ENCODE peak calls at places on chromosome 2, in eight cellular contexts. X is effector memory CD8-positive, alpha-beta T cell; Q is posterior cingulate gyrus; G is stimulated activated CD4-positive, alpha-beta T cell treated with anti-CD3 and anti-CD28 coated beads, Interleukin-4, amount 100 ng/mL, for 48 hours; O is nephron progenitor cell; U is Caki2; B is activated effector memory CD4-positive, alpha-beta T cell treated with anti-CD3 and anti-CD28 coated beads, Interleukin-2, amount 50 U/mL, for 16 hours; F is progenitor cell of endocrine pancreas. H is an unnamed sample.

GRCh38 chr2:184113691-184114403 is 484.5 kb upstream of the ZNF804A start:
- DNase-seq in O (no peak), B (no peak), F (no peak), U (peak; percentile 7), X (no peak), Q (no peak), G (no peak), H (no peak)

GRCh38 chr2:8412586-8412985 is 269.3 kb upstream of the ID2 start:
- DNase-seq in O (no peak), G (no peak), F (no peak), X (no peak), Q (no peak), U (no peak), B (no peak), H (no peak)

GRCh38 chr2:239991689-239992314 is 33.3 kb downstream of the NDUFA10 start:
- DNase-seq in B (no peak), Q (no peak), F (no peak), O (peak; percentile 13), U (peak; percentile 11), X (peak; percentile 9), G (no peak), H (peak; percentile 40)

GRCh38 chr2:18971069-18971378 is 381.7 kb upstream of the NT5C1B start:
- DNase-seq in F (no peak), G (no peak), O (no peak), U (no peak), X (no peak), Q (no peak), B (no peak), H (no peak)

GRCh38 chr2:191065785-191066184 is 51.8 kb upstream of the STAT1 start:
- DNase-seq in O (no peak), Q (no peak), U (no peak), B (no peak), G (no peak), X (no peak), F (no peak), H (no peak)

GRCh38 chr2:66587216-66587615 is 152.3 kb downstream of the MEIS1 start:
- DNase-seq in F (no peak), G (no peak), O (no peak), X (no peak), U (no peak), B (no peak), Q (no peak), H (peak; percentile 14)

GRCh38 chr2:148900350-148900749 is 25.3 kb downstream of the KIF5C start:
- DNase-seq in Q (no peak), G (no peak), F (no peak), U (no peak), O (no peak), X (no peak), B (no peak), H (no peak)

GRCh38 chr2:216083464-216084279 is 2.0 kb downstream of the TMEM169 start:
- DNase-seq in F (no peak), X (no peak), G (no peak), U (peak; percentile 88), O (peak; percentile 63), B (no peak), Q (no peak), H (peak; percentile 93)

GRCh38 chr2:229901819-229902218 is 20.0 kb downstream of the TRIP12 start:
- DNase-seq in U (peak; percentile 23), B (no peak), X (no peak), O (no peak), G (no peak), Q (no peak), F (no peak), H (peak; percentile 50)

GRCh38 chr2:50111067-50111466 is 920.9 kb downstream of the NRXN1 start:
- DNase-seq in U (no peak), F (no peak), B (no peak), X (no peak), G (no peak), O (no peak), Q (no peak), H (no peak)

GRCh38 chr2:20667151-20667530 is 197 bp downstream of the GDF7 start:
- DNase-seq in G (no peak), Q (no peak), O (peak; percentile 47), U (no peak), X (no peak), F (no peak), B (no peak), H (no peak)

GRCh38 chr2:85433511-85434089 is 15.1 kb downstream of the SH2D6 start:
- DNase-seq in F (no peak), U (peak; percentile 54), X (no peak), G (no peak), Q (peak; percentile 81), O (no peak), B (no peak), H (no peak)

GRCh38 chr2:19073522-19073921 is 284.9 kb downstream of the OSR1 start:
- DNase-seq in F (no peak), G (no peak), O (peak; percentile 47), X (no peak), U (peak; percentile 71), B (no peak), Q (no peak), H (peak; percentile 70)

GRCh38 chr2:105917216-105917615 is 172.5 kb downstream of the NCK2 start:
- DNase-seq in U (no peak), F (no peak), B (no peak), X (no peak), G (no peak), Q (no peak), O (no peak), H (no peak)

GRCh38 chr2:174840436-174840835 is 76.2 kb upstream of the CHRNA1 start:
- DNase-seq in B (no peak), Q (no peak), G (no peak), X (no peak), U (no peak), O (no peak), F (no peak), H (no peak)

GRCh38 chr2:69770193-69770702 is 28.3 kb downstream of the ANXA4 start:
- DNase-seq in O (no peak), X (no peak), U (peak; percentile 87), F (no peak), G (no peak), Q (no peak), B (no peak), H (peak; percentile 72)

GRCh38 chr2:12397861-12398260 is 318.9 kb upstream of the TRIB2 start:
- DNase-seq in B (no peak), Q (no peak), O (no peak), X (no peak), F (no peak), G (no peak), U (no peak), H (no peak)

GRCh38 chr2:181189932-181190331 is 209.5 kb downstream of the UBE2E3 start:
- DNase-seq in B (no peak), G (no peak), F (no peak), X (no peak), U (no peak), Q (no peak), O (no peak), H (no peak)

GRCh38 chr2:151945186-151945585 is 117.0 kb upstream of the ARL5A start:
- DNase-seq in Q (no peak), B (no peak), G (no peak), X (no peak), U (no peak), O (no peak), F (no peak), H (no peak)

GRCh38 chr2:74436804-74437695 is 4.7 kb downstream of the RTKN start:
- DNase-seq in U (no peak), F (no peak), B (no peak), O (no peak), G (no peak), X (no peak), Q (no peak), H (no peak)

GRCh38 chr2:28025116-28025515 is 134.6 kb downstream of the BABAM2 start:
- DNase-seq in Q (no peak), U (no peak), B (no peak), G (no peak), F (no peak), X (no peak), O (no peak), H (no peak)

GRCh38 chr2:159968282-159968900 is 94.0 kb downstream of the PLA2R1 start:
- DNase-seq in F (peak; percentile 10), O (peak; percentile 13), U (peak; percentile 8), Q (peak; percentile 16), B (no peak), X (peak; percentile 1), G (no peak), H (no peak)

GRCh38 chr2:216370961-216371633 is 1.2 kb downstream of the MARCHF4 start:
- DNase-seq in O (peak; percentile 57), X (no peak), Q (no peak), B (no peak), F (no peak), U (no peak), G (no peak), H (no peak)

GRCh38 chr2:141109633-141110032 is 1021.2 kb downstream of the LRP1B start:
- DNase-seq in F (no peak), O (no peak), B (no peak), G (no peak), U (no peak), X (no peak), Q (no peak), H (no peak)

H was measured in RCC 7860.